ENCODE peak calls at places on chromosome 16, in six cellular contexts. One of them, this sample, is unnamed.

GRCh38 chr16:180101-180920 is at the start of gene HBQ1:
- DNase-seq in lung: no peak
- DNase-seq in GM10248: peak
- DNase-seq in sigmoid colon: no peak
- DNase-seq in progenitor cell of endocrine pancreas: peak
- DNase-seq in B cell: peak
- DNase-seq in this sample: peak

GRCh38 chr16:29029168-29029994 is 44.5 kb downstream of the LAT start:
- DNase-seq in B cell: no peak
- DNase-seq in GM10248: peak
- DNase-seq in lung: no peak
- DNase-seq in progenitor cell of endocrine pancreas: no peak
- DNase-seq in sigmoid colon: peak
- DNase-seq in this sample: peak

GRCh38 chr16:48321307-48322036 is 63.7 kb downstream of the SIAH1 start:
- DNase-seq in sigmoid colon: no peak
- DNase-seq in lung: no peak
- DNase-seq in progenitor cell of endocrine pancreas: no peak
- DNase-seq in B cell: no peak
- DNase-seq in GM10248: no peak
- DNase-seq in this sample: no peak

GRCh38 chr16:77807-78443 is at the start of gene MPG:
- DNase-seq in sigmoid colon: peak
- DNase-seq in B cell: peak
- DNase-seq in progenitor cell of endocrine pancreas: peak
- DNase-seq in GM10248: peak
- DNase-seq in lung: peak
- DNase-seq in this sample: peak

GRCh38 chr16:35201151-35201550 is 1741.7 kb downstream of the TP53TG3F start:
- DNase-seq in lung: no peak
- DNase-seq in GM10248: no peak
- DNase-seq in B cell: no peak
- DNase-seq in sigmoid colon: no peak
- DNase-seq in progenitor cell of endocrine pancreas: no peak
- DNase-seq in this sample: no peak

GRCh38 chr16:57000271-57001025 is 11.1 kb downstream of the NLRC5 start:
- DNase-seq in sigmoid colon: peak
- DNase-seq in progenitor cell of endocrine pancreas: no peak
- DNase-seq in lung: no peak
- DNase-seq in B cell: peak
- DNase-seq in GM10248: peak
- DNase-seq in this sample: peak

GRCh38 chr16:75320435-75320834 is 69.0 kb upstream of the BCAR1 start:
- DNase-seq in GM10248: peak
- DNase-seq in progenitor cell of endocrine pancreas: no peak
- DNase-seq in lung: no peak
- DNase-seq in B cell: no peak
- DNase-seq in sigmoid colon: no peak
- DNase-seq in this sample: peak

GRCh38 chr16:14172200-14172805 is 101.2 kb downstream of the MRTFB start:
- DNase-seq in progenitor cell of endocrine pancreas: no peak
- DNase-seq in lung: no peak
- DNase-seq in sigmoid colon: no peak
- DNase-seq in B cell: no peak
- DNase-seq in GM10248: no peak
- DNase-seq in this sample: no peak

GRCh38 chr16:75262800-75263127 is 11.3 kb upstream of the BCAR1 start:
- DNase-seq in B cell: no peak
- DNase-seq in progenitor cell of endocrine pancreas: no peak
- DNase-seq in sigmoid colon: no peak
- DNase-seq in lung: no peak
- DNase-seq in GM10248: no peak
- DNase-seq in this sample: no peak

GRCh38 chr16:57802635-57803412 is 533 bp upstream of the KIFC3 start:
- DNase-seq in GM10248: no peak
- DNase-seq in sigmoid colon: no peak
- DNase-seq in B cell: no peak
- DNase-seq in progenitor cell of endocrine pancreas: no peak
- DNase-seq in lung: no peak
- DNase-seq in this sample: no peak

GRCh38 chr16:14132696-14133048 is 61.6 kb downstream of the MRTFB start:
- DNase-seq in progenitor cell of endocrine pancreas: no peak
- DNase-seq in B cell: no peak
- DNase-seq in GM10248: peak
- DNase-seq in sigmoid colon: no peak
- DNase-seq in lung: no peak
- DNase-seq in this sample: peak

GRCh38 chr16:72256398-72257048 is 84.6 kb upstream of the PMFBP1 start:
- DNase-seq in GM10248: no peak
- DNase-seq in progenitor cell of endocrine pancreas: no peak
- DNase-seq in B cell: no peak
- DNase-seq in lung: no peak
- DNase-seq in sigmoid colon: peak
- DNase-seq in this sample: no peak

GRCh38 chr16:76241735-76242134 is 35.5 kb upstream of the CNTNAP4 start:
- DNase-seq in progenitor cell of endocrine pancreas: no peak
- DNase-seq in GM10248: no peak
- DNase-seq in lung: no peak
- DNase-seq in sigmoid colon: no peak
- DNase-seq in B cell: no peak
- DNase-seq in this sample: no peak

GRCh38 chr16:90020838-90021382 is 1.7 kb upstream of the DBNDD1 start:
- DNase-seq in progenitor cell of endocrine pancreas: no peak
- DNase-seq in GM10248: no peak
- DNase-seq in lung: no peak
- DNase-seq in sigmoid colon: no peak
- DNase-seq in B cell: no peak
- DNase-seq in this sample: no peak

GRCh38 chr16:82364690-82365089 is 194.7 kb upstream of the MPHOSPH6 start:
- DNase-seq in sigmoid colon: no peak
- DNase-seq in GM10248: no peak
- DNase-seq in progenitor cell of endocrine pancreas: no peak
- DNase-seq in B cell: no peak
- DNase-seq in lung: no peak
- DNase-seq in this sample: no peak

GRCh38 chr16:3065742-3066439 is 451 bp downstream of the IL32 start:
- DNase-seq in lung: no peak
- DNase-seq in progenitor cell of endocrine pancreas: no peak
- DNase-seq in GM10248: no peak
- DNase-seq in B cell: no peak
- DNase-seq in sigmoid colon: no peak
- DNase-seq in this sample: peak

GRCh38 chr16:4200000-4200780 is 41.7 kb downstream of the SRL start:
- DNase-seq in lung: peak
- DNase-seq in progenitor cell of endocrine pancreas: peak
- DNase-seq in GM10248: peak
- DNase-seq in B cell: peak
- DNase-seq in sigmoid colon: peak
- DNase-seq in this sample: no peak

GRCh38 chr16:89115216-89115949 is 21.7 kb downstream of the ACSF3 start:
- DNase-seq in B cell: peak
- DNase-seq in GM10248: peak
- DNase-seq in sigmoid colon: peak
- DNase-seq in lung: peak
- DNase-seq in progenitor cell of endocrine pancreas: no peak
- DNase-seq in this sample: peak

GRCh38 chr16:70661918-70662641 is 15.7 kb downstream of the IL34 start:
- DNase-seq in sigmoid colon: peak
- DNase-seq in progenitor cell of endocrine pancreas: no peak
- DNase-seq in lung: no peak
- DNase-seq in GM10248: no peak
- DNase-seq in B cell: no peak
- DNase-seq in this sample: peak

GRCh38 chr16:69322343-69322742 is 8.0 kb downstream of the PDF start:
- DNase-seq in lung: no peak
- DNase-seq in GM10248: no peak
- DNase-seq in progenitor cell of endocrine pancreas: no peak
- DNase-seq in B cell: no peak
- DNase-seq in sigmoid colon: no peak
- DNase-seq in this sample: no peak

DNA sequence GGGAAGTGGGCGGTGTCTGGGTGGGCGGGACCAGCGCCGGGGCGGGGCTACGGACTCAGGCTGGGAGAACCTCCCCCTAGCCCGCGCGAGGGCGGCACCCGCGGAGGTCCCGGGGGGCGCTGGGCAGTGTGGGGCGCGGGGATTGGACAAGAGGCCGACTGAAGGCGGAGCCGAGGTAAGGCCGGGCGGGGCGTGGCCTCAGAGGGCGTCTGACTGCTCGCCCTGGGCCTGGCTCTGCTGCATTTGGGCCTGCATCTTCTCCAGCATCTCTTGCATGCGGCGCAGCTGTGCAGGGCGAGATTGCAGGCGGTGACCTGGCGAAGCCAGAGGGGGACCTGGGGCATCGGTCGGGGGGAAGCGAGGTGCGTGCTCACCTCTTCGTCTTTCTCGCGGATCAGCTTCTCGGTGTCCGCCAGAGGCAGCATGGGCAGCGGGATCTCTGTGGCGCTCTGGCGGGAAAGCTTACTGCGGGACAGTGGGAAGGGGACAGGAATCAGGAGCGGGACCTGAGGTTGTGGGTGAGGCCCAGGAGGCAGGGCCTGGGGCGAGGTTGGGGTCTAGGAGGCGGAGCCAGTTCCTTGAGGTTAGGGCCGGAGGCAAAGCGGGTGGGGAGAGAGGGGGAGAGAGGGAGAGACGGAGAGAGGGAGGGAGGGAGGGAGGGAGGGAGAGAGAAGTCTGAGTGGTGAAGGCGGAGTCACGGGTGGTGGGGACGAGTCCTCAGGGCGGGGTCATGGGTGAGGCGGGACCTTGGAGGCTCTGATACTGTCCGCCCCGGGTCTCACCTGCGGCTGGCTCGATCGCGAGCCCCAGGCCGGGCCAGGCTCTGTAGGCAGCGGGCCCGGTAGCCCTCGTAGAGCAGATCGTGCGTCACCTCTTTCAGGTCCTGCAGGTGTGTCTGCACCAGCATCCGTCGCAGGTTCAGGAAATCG is 3.9 kb downstream of the SEPTIN1 start:
- DNase-seq in GM10248: peak
- DNase-seq in sigmoid colon: peak
- DNase-seq in B cell: peak
- DNase-seq in progenitor cell of endocrine pancreas: peak
- DNase-seq in lung: peak
- DNase-seq in this sample: peak
- TF ChIP-seq CTCF in GM10248: no peak
- TF ChIP-seq CTCF in sigmoid colon: peak
- TF ChIP-seq CTCF in B cell: no peak
- TF ChIP-seq CTCF in progenitor cell of endocrine pancreas: peak
- TF ChIP-seq CTCF in lung: no peak
- TF ChIP-seq CTCF in this sample: no peak

GRCh38 chr16:67104061-67104460 is 5.7 kb upstream of the PHAF1 start:
- DNase-seq in GM10248: no peak
- DNase-seq in sigmoid colon: no peak
- DNase-seq in lung: no peak
- DNase-seq in B cell: no peak
- DNase-seq in progenitor cell of endocrine pancreas: no peak
- DNase-seq in this sample: no peak
- TF ChIP-seq CTCF in GM10248: no peak
- TF ChIP-seq CTCF in sigmoid colon: no peak
- TF ChIP-seq CTCF in lung: no peak
- TF ChIP-seq CTCF in B cell: no peak
- TF ChIP-seq CTCF in progenitor cell of endocrine pancreas: peak
- TF ChIP-seq CTCF in this sample: no peak

GRCh38 chr16:54283735-54284318 is 2.8 kb downstream of the IRX3 start:
- DNase-seq in progenitor cell of endocrine pancreas: no peak
- DNase-seq in lung: no peak
- DNase-seq in sigmoid colon: no peak
- DNase-seq in B cell: no peak
- DNase-seq in GM10248: no peak
- DNase-seq in this sample: peak

GRCh38 chr16:54280751-54281150 is 5.8 kb downstream of the IRX3 start:
- DNase-seq in GM10248: no peak
- DNase-seq in B cell: no peak
- DNase-seq in lung: no peak
- DNase-seq in progenitor cell of endocrine pancreas: no peak
- DNase-seq in sigmoid colon: no peak
- DNase-seq in this sample: peak

GRCh38 chr16:54281535-54282201 is 4.9 kb downstream of the IRX3 start:
- DNase-seq in B cell: no peak
- DNase-seq in lung: no peak
- DNase-seq in GM10248: no peak
- DNase-seq in progenitor cell of endocrine pancreas: peak
- DNase-seq in sigmoid colon: no peak
- DNase-seq in this sample: peak

GRCh38 chr16:54282923-54283734 is 3.5 kb downstream of the IRX3 start:
- DNase-seq in GM10248: no peak
- DNase-seq in sigmoid colon: no peak
- DNase-seq in lung: no peak
- DNase-seq in B cell: no peak
- DNase-seq in progenitor cell of endocrine pancreas: no peak
- DNase-seq in this sample: peak

GRCh38 chr16:54282202-54282922 is 4.2 kb downstream of the IRX3 start:
- DNase-seq in lung: peak
- DNase-seq in sigmoid colon: no peak
- DNase-seq in progenitor cell of endocrine pancreas: peak
- DNase-seq in GM10248: peak
- DNase-seq in B cell: no peak
- DNase-seq in this sample: peak
- TF ChIP-seq CTCF in lung: no peak
- TF ChIP-seq CTCF in sigmoid colon: no peak
- TF ChIP-seq CTCF in progenitor cell of endocrine pancreas: peak
- TF ChIP-seq CTCF in GM10248: peak
- TF ChIP-seq CTCF in B cell: no peak
- TF ChIP-seq CTCF in this sample: peak

GRCh38 chr16:67936124-67936875 is at the start of gene PSMB10:
- DNase-seq in GM10248: peak
- DNase-seq in progenitor cell of endocrine pancreas: no peak
- DNase-seq in B cell: no peak
- DNase-seq in sigmoid colon: peak
- DNase-seq in lung: peak
- DNase-seq in this sample: peak
- TF ChIP-seq CTCF in GM10248: no peak
- TF ChIP-seq CTCF in progenitor cell of endocrine pancreas: no peak
- TF ChIP-seq CTCF in B cell: no peak
- TF ChIP-seq CTCF in sigmoid colon: no peak
- TF ChIP-seq CTCF in lung: no peak
- TF ChIP-seq CTCF in this sample: no peak

DNA sequence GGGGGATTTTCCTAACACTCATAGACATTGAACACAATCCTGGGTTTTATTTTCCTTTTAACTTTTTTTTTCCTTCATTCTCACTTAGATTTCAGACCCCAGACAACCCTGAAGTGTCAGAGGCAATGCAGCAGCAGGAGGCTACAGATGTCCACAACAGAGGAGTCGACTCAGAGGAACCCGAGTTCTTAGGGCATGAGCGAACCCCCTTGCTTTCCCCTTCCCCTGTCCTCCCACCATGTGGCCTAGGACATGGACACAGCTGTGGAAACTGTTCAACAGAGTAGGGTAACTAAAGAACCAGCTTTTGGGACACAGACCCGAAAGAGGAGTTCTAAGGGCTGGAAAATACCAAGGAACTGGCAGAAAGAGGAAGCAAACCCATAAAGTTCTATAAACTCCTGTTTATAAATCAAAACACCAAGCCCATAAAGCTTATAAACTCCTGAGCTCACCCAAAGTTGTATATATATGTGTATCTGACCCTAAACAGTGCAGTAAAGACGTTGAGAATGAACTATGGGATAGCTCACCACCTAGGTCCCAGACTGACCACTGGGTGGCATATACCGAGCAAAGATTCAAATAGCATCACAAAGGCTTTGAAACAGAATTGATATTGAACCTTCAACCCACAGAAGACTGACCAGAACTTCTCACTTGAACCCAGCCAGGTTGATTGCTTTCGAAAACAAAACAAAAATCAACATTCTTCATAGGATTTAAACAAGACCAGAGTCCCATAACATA is 33.9 kb downstream of the CMTM4 start:
- DNase-seq in lung: no peak
- DNase-seq in progenitor cell of endocrine pancreas: no peak
- DNase-seq in GM10248: no peak
- DNase-seq in sigmoid colon: no peak
- DNase-seq in B cell: no peak
- DNase-seq in this sample: no peak
- TF ChIP-seq CTCF in lung: no peak
- TF ChIP-seq CTCF in progenitor cell of endocrine pancreas: peak
- TF ChIP-seq CTCF in GM10248: peak
- TF ChIP-seq CTCF in sigmoid colon: peak
- TF ChIP-seq CTCF in B cell: no peak
- TF ChIP-seq CTCF in this sample: peak